ENCODE peak calls at places on chromosomes 7 and 10, in ten cellular contexts. T is central memory CD8-positive, alpha-beta T cell; P is A673; I is SHP77; J is HT-29; U is B cell; W is sigmoid colon; N is stimulated activated effector memory CD8-positive, alpha-beta T cell treated with anti-CD3 and anti-CD28 coated beads, Interleukin-12 subunit alpha, Interleukin-12 subunit beta, amount 100 ng/mL, for 72 hours; R is progenitor cell of endocrine pancreas; B is NCI-H2171 treated with DMSO at 0.1 percent for 48 hours. L is an unnamed sample.

GRCh38 chr10:86486856-86487255 is 34.7 kb downstream of the WAPL start:
- DNase-seq in R (no peak), T (no peak), W (no peak), B (no peak), P (no peak), J (no peak), U (no peak), I (no peak), N (no peak), L (no peak)

GRCh38 chr7:155998766-155999630 is 186.7 kb upstream of the SHH start:
- DNase-seq in U (no peak), R (no peak), W (no peak), P (no peak), N (no peak), B (no peak), T (no peak), I (no peak), J (peak; percentile 64), L (no peak)

GRCh38 chr7:44273681-44274622 is 51.4 kb downstream of the CAMK2B start:
- DNase-seq in I (no peak), N (no peak), T (no peak), U (no peak), P (no peak), J (no peak), R (no peak), B (no peak), W (no peak), L (no peak)

GRCh38 chr7:116955801-116956514 is 2.7 kb downstream of the ST7 start:
- DNase-seq in I (no peak), J (no peak), P (peak; percentile 3), U (no peak), W (no peak), T (no peak), B (no peak), N (peak; percentile 58), R (no peak), L (no peak)

GRCh38 chr10:30160431-30160982 is 101.1 kb upstream of the JCAD start:
- DNase-seq in J (peak; percentile 22), P (no peak), I (no peak), W (no peak), B (no peak), U (no peak), N (no peak), R (no peak), T (no peak), L (no peak)

GRCh38 chr10:89369142-89370105 is 8.4 kb upstream of the IFIT1B start:
- DNase-seq in B (no peak), U (no peak), J (peak; percentile 61), N (no peak), W (no peak), R (no peak), T (no peak), I (no peak), P (peak; percentile 62), L (no peak)

GRCh38 chr10:94102436-94102835 is 108.7 kb downstream of the PLCE1 start:
- DNase-seq in W (no peak), P (no peak), U (no peak), T (no peak), R (no peak), N (no peak), B (no peak), I (no peak), J (no peak), L (no peak)

GRCh38 chr10:122236690-122237306 is 34.3 kb upstream of the BTBD16 start:
- DNase-seq in R (no peak), B (no peak), U (no peak), W (no peak), I (no peak), T (no peak), N (no peak), P (no peak), J (no peak), L (no peak)

GRCh38 chr7:7922684-7923385 is 45.8 kb upstream of the GLCCI1 start:
- DNase-seq in B (peak; percentile 83), R (no peak), P (no peak), I (no peak), N (no peak), U (no peak), T (no peak), J (peak; percentile 81), W (no peak), L (no peak)

GRCh38 chr10:61902448-61903183 is 1.1 kb downstream of the ARID5B start:
- DNase-seq in P (peak; percentile 86), J (peak; percentile 70), B (peak; percentile 46), T (peak; percentile 63), N (peak; percentile 74), I (no peak), U (peak; percentile 36), R (no peak), W (peak; percentile 81), L (peak; percentile 75)

GRCh38 chr7:93779115-93779514 is 111.4 kb downstream of the TFPI2 start:
- DNase-seq in N (no peak), W (no peak), B (no peak), R (no peak), U (no peak), P (no peak), T (no peak), I (no peak), J (no peak), L (no peak)

GRCh38 chr10:48517911-48518321 is 87.0 kb downstream of the ARHGAP22 start:
- DNase-seq in P (no peak), I (no peak), T (no peak), J (no peak), R (no peak), W (no peak), B (no peak), U (peak; percentile 54), N (no peak), L (peak; percentile 48)

GRCh38 chr7:121228779-121229178 is 100.0 kb upstream of the WNT16 start:
- DNase-seq in P (no peak), R (no peak), N (no peak), I (no peak), J (no peak), U (no peak), B (no peak), T (no peak), W (no peak), L (no peak)

GRCh38 chr10:72171175-72171630 is 44.6 kb upstream of the ANAPC16 start:
- DNase-seq in W (no peak), T (no peak), I (no peak), N (no peak), P (peak; percentile 50), U (no peak), R (no peak), B (no peak), J (peak; percentile 88), L (no peak)

GRCh38 chr10:46543379-46544014 is 13.0 kb downstream of the GPRIN2 start:
- DNase-seq in N (no peak), T (no peak), P (no peak), W (no peak), I (no peak), R (no peak), B (no peak), J (no peak), U (no peak), L (peak; percentile 55)

GRCh38 chr10:122349758-122350355 is 24.7 kb upstream of the PLEKHA1 start:
- DNase-seq in N (no peak), U (no peak), T (no peak), W (no peak), J (no peak), R (no peak), B (no peak), I (no peak), P (no peak), L (no peak)